ENCODE peak calls at places on chromosomes 6 and 20, in four cellular contexts. Z is neural progenitor cell, S is HCT116, B is PC-3. O is an unnamed sample.

GRCh38 chr6:163958646-163959045 is 544.1 kb downstream of the QKI start:
- DNase-seq in S (no peak), B (peak), Z (no peak), O (no peak)

GRCh38 chr6:16683524-16684194 is 77.6 kb downstream of the ATXN1 start:
- DNase-seq in B (peak), Z (no peak), S (peak), O (no peak)

GRCh38 chr6:45448417-45449389 is 71.0 kb upstream of the SUPT3H start:
- DNase-seq in Z (no peak), B (no peak), S (no peak), O (peak)

GRCh38 chr6:160930547-160931377 is 60.8 kb upstream of the MAP3K4 start:
- DNase-seq in Z (peak), B (peak), S (peak), O (peak)

GRCh38 chr20:5061209-5061608 is 58.5 kb downstream of the PCNA start:
- DNase-seq in S (peak), B (peak), Z (no peak), O (no peak)

GRCh38 chr6:112231609-112232060 is 22.7 kb downstream of the LAMA4 start:
- DNase-seq in Z (no peak), S (no peak), B (peak), O (no peak)

GRCh38 chr6:116397960-116398359 is 27.2 kb downstream of the DSE start:
- DNase-seq in S (no peak), Z (no peak), B (no peak), O (no peak)

GRCh38 chr20:42024653-42025052 is 406.5 kb upstream of the CHD6 start:
- DNase-seq in Z (peak), B (no peak), S (no peak), O (peak)

GRCh38 chr20:44460795-44461141 is 14.9 kb upstream of the TTPAL start:
- DNase-seq in Z (peak), B (peak), S (peak), O (peak)

GRCh38 chr6:147508871-147509608 is 550 bp downstream of the SAMD5 start:
- DNase-seq in S (no peak), B (no peak), Z (peak), O (no peak)

GRCh38 chr6:166955121-166955864 is 1.1 kb downstream of the RNASET2 start:
- DNase-seq in B (peak), S (no peak), Z (peak), O (no peak)
- H3K4me3 ChIP-seq in B (peak), S (peak), Z (peak), O (peak)

GRCh38 chr6:136383271-136383670 is 93.6 kb upstream of the BCLAF1 start:
- DNase-seq in B (no peak), S (no peak), Z (no peak), O (no peak)
- H3K9ac ChIP-seq in B (no peak), S (no peak), Z (no peak), O (no peak)

GRCh38 chr6:36545767-36546663 is 1.3 kb downstream of the STK38 start:
- DNase-seq in S (no peak), B (peak), Z (peak), O (peak)
- TF ChIP-seq EZH2phosphoT487 in S (no peak), B (no peak), Z (no peak), O (no peak)

GRCh38 chr6:85867595-85867994 is 224.9 kb upstream of the SYNCRIP start:
- DNase-seq in S (no peak), B (no peak), Z (no peak), O (no peak)

GRCh38 chr6:85866758-85867401 is 224.2 kb upstream of the SYNCRIP start:
- DNase-seq in S (no peak), B (no peak), Z (no peak), O (no peak)

GRCh38 chr6:85865665-85866372 is 223.1 kb upstream of the SYNCRIP start:
- DNase-seq in B (peak), S (peak), Z (peak), O (peak)

GRCh38 chr6:85866373-85866740 is 223.7 kb upstream of the SYNCRIP start:
- DNase-seq in S (no peak), Z (no peak), B (no peak), O (no peak)

GRCh38 chr6:85864453-85865401 is 222.0 kb upstream of the SYNCRIP start:
- DNase-seq in B (peak), S (no peak), Z (no peak), O (no peak)
- H3K4me3 ChIP-seq in B (peak), S (no peak), Z (no peak), O (no peak)

GRCh38 chr6:170292778-170293164 is 1.9 kb upstream of the DLL1 start:
- DNase-seq in S (peak), B (peak), Z (peak), O (no peak)

GRCh38 chr6:170289971-170290305 is 940 bp downstream of the DLL1 start:
- DNase-seq in S (no peak), B (no peak), Z (no peak), O (no peak)

GRCh38 chr6:170290306-170291128 is at the start of gene DLL1:
- DNase-seq in Z (peak), S (no peak), B (peak), O (no peak)

GRCh38 chr6:170292111-170292777 is 1.4 kb upstream of the DLL1 start:
- DNase-seq in S (no peak), B (no peak), Z (peak), O (no peak)

DNA sequence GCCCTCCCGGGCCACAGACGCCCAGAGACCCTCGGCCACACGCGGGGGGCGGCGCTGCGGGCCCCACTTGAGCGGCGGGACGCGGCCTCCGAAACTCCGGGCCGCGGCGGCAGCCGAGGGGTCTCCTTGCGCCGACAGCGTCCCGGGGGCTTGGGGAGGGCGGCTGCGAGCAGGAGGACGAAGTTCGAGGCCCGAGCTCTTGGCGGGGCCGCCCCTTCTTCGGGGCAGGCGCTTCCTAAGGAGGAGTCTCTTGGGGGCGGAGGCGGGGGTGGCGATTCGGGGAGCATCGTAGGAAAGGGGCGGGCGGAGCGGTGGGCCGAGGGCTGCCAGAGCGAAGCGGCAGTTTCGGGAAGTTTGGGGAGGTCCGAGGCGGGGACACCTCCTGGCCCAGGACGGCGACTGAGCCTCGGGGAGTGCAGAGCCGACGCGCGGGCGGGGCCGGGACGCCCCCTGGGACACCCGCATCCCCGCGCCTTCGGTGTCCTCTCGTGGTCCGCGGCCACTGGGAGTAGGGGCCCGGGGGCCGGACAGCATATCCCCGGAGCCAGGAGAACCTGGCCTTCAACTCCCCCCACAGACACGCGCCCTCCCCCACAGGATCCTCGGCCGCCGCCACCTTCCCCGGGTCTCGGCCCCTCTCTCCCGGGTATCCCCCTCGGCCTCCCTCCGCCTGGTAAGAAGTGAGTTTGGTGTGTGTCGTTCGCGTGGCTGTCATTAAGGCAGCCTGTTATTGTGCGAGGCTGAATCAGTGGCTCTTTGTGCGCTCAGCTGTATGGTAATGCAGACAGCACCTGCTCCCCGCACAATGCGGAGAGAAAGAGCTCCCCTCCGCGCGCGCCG is 613 bp upstream of the DLL1 start:
- DNase-seq in S (no peak), B (peak), Z (peak), O (no peak)
- H3K9ac ChIP-seq in S (peak), B (no peak), Z (no peak), O (no peak)

DNA sequence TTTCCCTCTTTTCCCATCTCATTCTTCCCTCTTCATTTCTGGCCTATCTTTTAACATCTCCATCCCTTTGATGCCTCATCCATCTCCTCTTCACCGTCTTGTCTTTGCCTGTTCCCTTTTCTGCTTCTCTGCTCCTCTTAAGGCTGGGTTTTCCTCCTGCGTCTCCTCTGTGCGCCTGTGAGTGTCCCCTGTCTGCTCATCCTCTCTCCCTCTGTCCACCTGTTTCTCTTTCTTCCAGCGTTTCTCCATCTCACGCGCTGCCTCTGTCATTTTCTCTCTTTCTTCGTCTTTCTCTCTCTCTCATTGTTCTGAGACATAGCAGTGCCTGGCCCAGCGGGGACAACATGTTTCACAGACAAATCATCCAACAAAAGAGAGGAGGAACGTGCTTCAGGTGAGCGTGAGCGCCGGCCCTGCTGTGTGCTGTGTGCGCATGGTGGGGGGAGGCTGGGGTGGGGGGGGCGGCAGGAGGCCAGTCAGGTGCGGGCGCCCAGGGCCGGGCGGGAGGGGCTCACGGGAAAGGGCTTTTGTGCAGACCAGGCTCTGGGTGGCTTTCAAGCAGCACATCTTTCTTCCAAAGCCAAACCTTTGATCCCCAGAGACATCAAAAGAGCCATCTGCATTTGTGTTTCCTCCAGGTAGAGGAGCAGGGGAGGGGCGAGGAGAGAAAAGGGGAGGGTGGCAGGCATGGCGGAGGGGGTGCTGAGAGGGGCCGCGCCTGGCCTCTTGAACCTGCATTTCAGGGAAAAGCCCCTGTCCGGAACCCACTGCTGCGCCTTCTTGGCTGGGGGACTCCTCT is 121.3 kb downstream of the VEGFA start:
- DNase-seq in B (no peak), Z (peak), S (no peak), O (no peak)
- TF ChIP-seq EZH2phosphoT487 in B (no peak), Z (no peak), S (no peak), O (no peak)

GRCh38 chr6:84019171-84019570 is 14.4 kb upstream of the MRAP2 start:
- DNase-seq in B (no peak), Z (no peak), S (no peak), O (no peak)
- H3K4me3 ChIP-seq in B (no peak), Z (no peak), S (no peak), O (no peak)

DNA sequence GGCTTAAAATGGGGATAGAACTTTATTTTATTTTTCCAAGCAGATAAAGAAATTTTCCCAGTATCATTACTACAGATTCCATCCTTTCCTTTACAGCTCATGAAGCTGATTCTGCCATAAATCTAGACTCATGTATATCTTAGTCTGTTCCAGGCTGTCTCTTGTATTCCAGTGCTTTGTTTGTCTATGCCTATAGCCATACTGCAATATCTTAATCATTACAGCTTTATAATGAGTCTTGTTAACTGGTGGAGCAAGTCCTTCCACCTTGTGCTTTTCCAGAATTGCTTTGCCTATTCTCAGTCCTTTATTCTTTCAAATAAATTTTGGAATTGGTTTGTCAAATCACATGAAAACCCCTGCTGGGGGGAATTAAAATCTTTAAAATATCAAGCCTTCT is 99.2 kb downstream of the MAP3K5 start:
- DNase-seq in S (no peak), Z (no peak), B (no peak), O (no peak)
- H3K9ac ChIP-seq in S (no peak), Z (no peak), B (no peak), O (no peak)

O was measured in MM.1S.